ENCODE peak calls at places on chromosomes 12 and 14, in four cellular contexts. One of them, this sample, is unnamed. For H3K4me1, the result is how much of the 10 kb centered on the place peaks cover.

GRCh38 chr12:50922820-50923219 is 29.5 kb upstream of the HIGD1C start:
- DNase-seq in CD4-positive, alpha-beta memory T cell: no peak
- DNase-seq in tibial nerve: no peak
- DNase-seq in HCT116: no peak
- DNase-seq in this sample: peak

GRCh38 chr12:120586860-120587259 is 5.7 kb upstream of the POP5 start:
- DNase-seq in tibial nerve: no peak
- DNase-seq in HCT116: no peak
- DNase-seq in CD4-positive, alpha-beta memory T cell: no peak
- DNase-seq in this sample: no peak

GRCh38 chr14:22748691-22749090 is 17.8 kb upstream of the OXA1L start:
- DNase-seq in tibial nerve: no peak
- DNase-seq in CD4-positive, alpha-beta memory T cell: no peak
- DNase-seq in HCT116: no peak
- DNase-seq in this sample: no peak

GRCh38 chr14:99744873-99745224 is 48.4 kb upstream of the EML1 start:
- DNase-seq in CD4-positive, alpha-beta memory T cell: no peak
- DNase-seq in HCT116: no peak
- DNase-seq in tibial nerve: no peak
- DNase-seq in this sample: no peak

GRCh38 chr14:89740241-89740640 is 214.3 kb downstream of the EFCAB11 start:
- DNase-seq in CD4-positive, alpha-beta memory T cell: no peak
- DNase-seq in HCT116: no peak
- DNase-seq in tibial nerve: no peak
- DNase-seq in this sample: no peak

GRCh38 chr14:100383727-100384158 is 60.6 kb downstream of the SLC25A47 start:
- DNase-seq in tibial nerve: peak
- DNase-seq in CD4-positive, alpha-beta memory T cell: peak
- DNase-seq in HCT116: no peak
- DNase-seq in this sample: peak

GRCh38 chr12:1328385-1328784 is 266.0 kb downstream of the FBXL14 start:
- DNase-seq in tibial nerve: peak
- DNase-seq in CD4-positive, alpha-beta memory T cell: no peak
- DNase-seq in HCT116: no peak
- DNase-seq in this sample: no peak

GRCh38 chr12:104668274-104668718 is 211.5 kb downstream of the CHST11 start:
- DNase-seq in CD4-positive, alpha-beta memory T cell: no peak
- DNase-seq in HCT116: no peak
- DNase-seq in tibial nerve: no peak
- DNase-seq in this sample: peak

GRCh38 chr14:99378782-99379214 is 101.9 kb downstream of the SETD3 start:
- DNase-seq in HCT116: peak
- DNase-seq in CD4-positive, alpha-beta memory T cell: no peak
- DNase-seq in tibial nerve: no peak
- DNase-seq in this sample: peak

GRCh38 chr14:76958975-76959710 is 69.4 kb downstream of the IRF2BPL start:
- DNase-seq in CD4-positive, alpha-beta memory T cell: no peak
- DNase-seq in tibial nerve: no peak
- DNase-seq in HCT116: peak
- DNase-seq in this sample: peak

GRCh38 chr12:67426067-67426466 is 156.9 kb downstream of the CAND1 start:
- DNase-seq in CD4-positive, alpha-beta memory T cell: no peak
- DNase-seq in HCT116: no peak
- DNase-seq in tibial nerve: no peak
- DNase-seq in this sample: peak

GRCh38 chr12:12916135-12916956 is 25.0 kb downstream of the GPRC5A start:
- DNase-seq in CD4-positive, alpha-beta memory T cell: peak
- DNase-seq in HCT116: peak
- DNase-seq in tibial nerve: peak
- DNase-seq in this sample: peak

GRCh38 chr14:85248881-85249635 is 280.9 kb upstream of the FLRT2 start:
- DNase-seq in CD4-positive, alpha-beta memory T cell: no peak
- DNase-seq in tibial nerve: peak
- DNase-seq in HCT116: no peak
- DNase-seq in this sample: no peak

GRCh38 chr12:108332791-108333382 is 6.2 kb downstream of the CMKLR1 start:
- DNase-seq in tibial nerve: peak
- DNase-seq in CD4-positive, alpha-beta memory T cell: no peak
- DNase-seq in HCT116: no peak
- DNase-seq in this sample: no peak

GRCh38 chr12:113392988-113393579 is 10.6 kb downstream of the SDS start:
- DNase-seq in HCT116: peak
- DNase-seq in CD4-positive, alpha-beta memory T cell: no peak
- DNase-seq in tibial nerve: no peak
- DNase-seq in this sample: no peak

GRCh38 chr14:74765721-74766120 is 2.6 kb downstream of the YLPM1 start:
- DNase-seq in tibial nerve: no peak
- DNase-seq in HCT116: no peak
- DNase-seq in CD4-positive, alpha-beta memory T cell: no peak
- DNase-seq in this sample: no peak

GRCh38 chr12:2892246-2892645 is 1.6 kb downstream of the TULP3 start:
- DNase-seq in HCT116: no peak
- DNase-seq in CD4-positive, alpha-beta memory T cell: no peak
- DNase-seq in tibial nerve: no peak
- DNase-seq in this sample: no peak

GRCh38 chr12:124620606-124621295 is 53.3 kb upstream of the NCOR2 start:
- DNase-seq in CD4-positive, alpha-beta memory T cell: no peak
- DNase-seq in tibial nerve: no peak
- DNase-seq in HCT116: no peak
- DNase-seq in this sample: no peak

GRCh38 chr12:62523619-62524018 is 57.0 kb downstream of the MON2 start:
- DNase-seq in tibial nerve: no peak
- DNase-seq in CD4-positive, alpha-beta memory T cell: no peak
- DNase-seq in HCT116: no peak
- DNase-seq in this sample: no peak

GRCh38 chr14:33999771-34000291 is 49.0 kb upstream of the EGLN3 start:
- DNase-seq in tibial nerve: no peak
- DNase-seq in HCT116: no peak
- DNase-seq in CD4-positive, alpha-beta memory T cell: no peak
- DNase-seq in this sample: no peak

DNA sequence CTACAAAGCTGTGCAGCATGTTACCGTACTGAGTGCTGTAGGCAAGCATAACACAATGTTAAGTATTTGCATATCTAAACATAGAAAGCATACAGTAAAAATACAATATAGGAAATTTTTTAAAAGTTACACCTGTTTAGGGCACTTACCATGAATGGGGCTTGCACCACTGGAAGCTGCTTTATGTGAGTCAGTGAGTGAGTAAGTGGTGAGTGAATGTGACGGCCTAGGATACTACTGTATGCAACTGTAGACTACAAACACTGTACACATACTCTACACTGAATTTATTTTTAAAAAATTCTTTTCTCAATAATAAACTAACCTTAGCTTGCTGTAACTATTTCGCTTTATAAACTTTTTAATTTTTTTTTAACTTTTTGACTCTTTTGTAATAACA is 82.1 kb upstream of the FSCB start:
- DNase-seq in tibial nerve: no peak
- DNase-seq in CD4-positive, alpha-beta memory T cell: no peak
- DNase-seq in HCT116: no peak
- DNase-seq in this sample: no peak
- H3K4me3 ChIP-seq in tibial nerve: no peak
- H3K4me3 ChIP-seq in CD4-positive, alpha-beta memory T cell: no peak
- H3K4me3 ChIP-seq in HCT116: no peak
- H3K4me3 ChIP-seq in this sample: no peak

GRCh38 chr14:55153951-55154350 is 24.9 kb downstream of the LGALS3 start:
- DNase-seq in CD4-positive, alpha-beta memory T cell: no peak
- DNase-seq in tibial nerve: no peak
- DNase-seq in HCT116: no peak
- DNase-seq in this sample: no peak

GRCh38 chr14:55152052-55152753 is 23.2 kb downstream of the LGALS3 start:
- DNase-seq in HCT116: no peak
- DNase-seq in tibial nerve: no peak
- DNase-seq in CD4-positive, alpha-beta memory T cell: no peak
- DNase-seq in this sample: no peak

GRCh38 chr14:55146425-55146824 is 17.4 kb downstream of the LGALS3 start:
- DNase-seq in CD4-positive, alpha-beta memory T cell: no peak
- DNase-seq in HCT116: no peak
- DNase-seq in tibial nerve: no peak
- DNase-seq in this sample: no peak

GRCh38 chr14:55157080-55157479 is 28.0 kb downstream of the LGALS3 start:
- DNase-seq in HCT116: no peak
- DNase-seq in tibial nerve: no peak
- DNase-seq in CD4-positive, alpha-beta memory T cell: no peak
- DNase-seq in this sample: no peak

GRCh38 chr14:55151601-55152000 is 22.5 kb downstream of the LGALS3 start:
- DNase-seq in tibial nerve: no peak
- DNase-seq in CD4-positive, alpha-beta memory T cell: no peak
- DNase-seq in HCT116: no peak
- DNase-seq in this sample: no peak
- H3K4me1 ChIP-seq in tibial nerve: under half
- H3K4me1 ChIP-seq in CD4-positive, alpha-beta memory T cell: under half
- H3K4me1 ChIP-seq in HCT116: under half
- H3K4me1 ChIP-seq in this sample: under half

GRCh38 chr12:94684416-94684815 is 34.1 kb upstream of the TMCC3 start:
- DNase-seq in CD4-positive, alpha-beta memory T cell: no peak
- DNase-seq in HCT116: no peak
- DNase-seq in tibial nerve: no peak
- DNase-seq in this sample: no peak
- H3K27ac ChIP-seq in CD4-positive, alpha-beta memory T cell: no peak
- H3K27ac ChIP-seq in HCT116: no peak
- H3K27ac ChIP-seq in tibial nerve: no peak
- H3K27ac ChIP-seq in this sample: no peak

GRCh38 chr14:61569308-61569707 is 126.0 kb upstream of the HIF1A start:
- DNase-seq in tibial nerve: no peak
- DNase-seq in HCT116: no peak
- DNase-seq in CD4-positive, alpha-beta memory T cell: no peak
- DNase-seq in this sample: no peak

GRCh38 chr14:61570188-61570960 is 124.9 kb upstream of the HIF1A start:
- DNase-seq in HCT116: no peak
- DNase-seq in tibial nerve: no peak
- DNase-seq in CD4-positive, alpha-beta memory T cell: no peak
- DNase-seq in this sample: no peak

GRCh38 chr14:61567838-61568571 is 127.3 kb upstream of the HIF1A start:
- DNase-seq in HCT116: no peak
- DNase-seq in tibial nerve: no peak
- DNase-seq in CD4-positive, alpha-beta memory T cell: no peak
- DNase-seq in this sample: no peak

GRCh38 chr14:61569783-61570182 is 125.5 kb upstream of the HIF1A start:
- DNase-seq in tibial nerve: peak
- DNase-seq in HCT116: no peak
- DNase-seq in CD4-positive, alpha-beta memory T cell: peak
- DNase-seq in this sample: peak

GRCh38 chr14:61568572-61569011 is 126.7 kb upstream of the HIF1A start:
- DNase-seq in CD4-positive, alpha-beta memory T cell: peak
- DNase-seq in HCT116: no peak
- DNase-seq in tibial nerve: no peak
- DNase-seq in this sample: no peak
- H3K4me3 ChIP-seq in CD4-positive, alpha-beta memory T cell: no peak
- H3K4me3 ChIP-seq in HCT116: peak
- H3K4me3 ChIP-seq in tibial nerve: no peak
- H3K4me3 ChIP-seq in this sample: no peak

GRCh38 chr12:123395236-123395635 is 11.3 kb downstream of the KMT5A start:
- DNase-seq in HCT116: no peak
- DNase-seq in CD4-positive, alpha-beta memory T cell: no peak
- DNase-seq in tibial nerve: no peak
- DNase-seq in this sample: no peak
- H3K4me1 ChIP-seq in HCT116: under half
- H3K4me1 ChIP-seq in CD4-positive, alpha-beta memory T cell: under half
- H3K4me1 ChIP-seq in tibial nerve: half or more
- H3K4me1 ChIP-seq in this sample: under half

GRCh38 chr14:96100171-96101064 is 61.3 kb downstream of the C14orf132 start:
- DNase-seq in HCT116: peak
- DNase-seq in CD4-positive, alpha-beta memory T cell: peak
- DNase-seq in tibial nerve: peak
- DNase-seq in this sample: peak
- H3K27ac ChIP-seq in HCT116: no peak
- H3K27ac ChIP-seq in CD4-positive, alpha-beta memory T cell: no peak
- H3K27ac ChIP-seq in tibial nerve: peak
- H3K27ac ChIP-seq in this sample: peak

DNA sequence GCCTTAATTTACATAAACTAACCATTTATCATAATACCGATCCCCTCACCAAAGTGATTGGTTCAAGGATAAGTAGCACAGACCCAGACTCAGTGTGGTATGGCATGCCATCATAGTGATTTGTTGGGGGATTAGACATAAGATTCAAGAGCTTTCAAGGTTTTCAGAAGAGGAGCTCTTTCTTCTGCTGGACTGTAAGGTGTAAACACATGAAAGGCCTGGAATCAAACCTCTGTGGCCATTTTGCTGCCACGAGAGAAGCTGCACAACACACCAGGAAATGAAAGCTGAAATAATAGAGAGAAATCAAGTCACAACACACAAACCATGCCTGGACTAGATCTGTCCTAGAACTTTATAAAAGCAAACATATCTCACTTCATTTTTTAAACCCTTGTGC is 30.8 kb downstream of the BTG1 start:
- DNase-seq in tibial nerve: no peak
- DNase-seq in CD4-positive, alpha-beta memory T cell: no peak
- DNase-seq in HCT116: no peak
- DNase-seq in this sample: no peak
- H3K4me3 ChIP-seq in tibial nerve: no peak
- H3K4me3 ChIP-seq in CD4-positive, alpha-beta memory T cell: no peak
- H3K4me3 ChIP-seq in HCT116: no peak
- H3K4me3 ChIP-seq in this sample: no peak

DNA sequence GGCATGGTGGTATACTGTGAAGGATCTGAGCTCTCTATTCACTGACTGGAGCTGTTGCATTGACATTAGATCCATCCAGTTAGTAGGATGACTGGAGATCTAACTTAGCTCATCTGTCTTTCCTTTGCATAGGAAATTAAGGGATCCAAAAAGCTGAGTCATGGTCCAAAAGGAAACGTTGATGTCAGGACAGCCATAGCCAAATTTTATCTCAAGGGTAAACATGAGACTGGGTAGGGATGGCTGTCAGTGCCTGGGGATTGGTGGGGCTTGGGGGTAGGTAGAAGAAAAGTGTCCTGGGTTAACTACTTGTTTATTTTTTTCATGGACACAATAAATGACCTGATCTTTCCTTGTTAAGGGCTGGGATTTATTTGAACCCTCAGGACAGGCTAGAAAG is 4.6 kb downstream of the FAM177A1 start:
- DNase-seq in CD4-positive, alpha-beta memory T cell: no peak
- DNase-seq in tibial nerve: no peak
- DNase-seq in HCT116: no peak
- DNase-seq in this sample: peak
- H3K4me1 ChIP-seq in CD4-positive, alpha-beta memory T cell: under half
- H3K4me1 ChIP-seq in tibial nerve: under half
- H3K4me1 ChIP-seq in HCT116: under half
- H3K4me1 ChIP-seq in this sample: under half

This sample was measured in SJSA1.